ENCODE peak calls at places on chromosomes 5 and 9, in ten cellular contexts. A is Panc1, Q is SJSA1, B is right cardiac atrium, I is stomach, T is esophagus squamous epithelium, C is IMR-90, K is neuronal stem cell, X is cardiac muscle cell, R is lower lobe of right lung. N is an unnamed sample.

GRCh38 chr9:118302721-118303120 is 598.5 kb downstream of the TLR4 start:
- DNase-seq in A (no peak), Q (no peak), B (no peak), I (no peak), T (no peak), C (no peak), K (no peak), X (no peak), R (no peak), N (no peak)

GRCh38 chr9:89799221-89799620 is 194.4 kb downstream of the GADD45G start:
- DNase-seq in A (no peak), Q (no peak), B (no peak), I (no peak), T (no peak), C (no peak), K (no peak), X (no peak), R (no peak), N (no peak)

GRCh38 chr5:131945551-131945882 is at the start of gene MEIKIN:
- DNase-seq in A (no peak), Q (no peak), B (no peak), I (no peak), T (no peak), C (no peak), K (no peak), X (no peak), R (no peak), N (no peak)

GRCh38 chr9:129761901-129762359 is 9.1 kb upstream of the PTGES start:
- DNase-seq in A (no peak), Q (peak; percentile 82), B (no peak), I (no peak), T (no peak), C (peak; percentile 83), K (no peak), X (no peak), R (no peak), N (peak; percentile 38)

GRCh38 chr9:95696701-95697100 is 178.8 kb upstream of the ERCC6L2 start:
- DNase-seq in A (no peak), Q (no peak), B (no peak), I (no peak), T (no peak), C (no peak), K (no peak), X (no peak), R (no peak), N (no peak)

GRCh38 chr5:8184455-8185063 is 315.6 kb downstream of the MTRR start:
- DNase-seq in A (peak; percentile 42), Q (peak; percentile 36), B (peak; percentile 23), I (peak; percentile 56), T (no peak), C (peak; percentile 28), K (peak; percentile 8), X (peak; percentile 45), R (no peak), N (peak; percentile 12)

GRCh38 chr5:79495311-79495710 is 18.6 kb downstream of the HOMER1 start:
- DNase-seq in A (no peak), Q (no peak), B (no peak), I (no peak), T (no peak), C (peak; percentile 43), K (no peak), X (no peak), R (no peak), N (peak; percentile 93)

GRCh38 chr5:54644226-54644625 is 126.7 kb downstream of the SNX18 start:
- DNase-seq in A (no peak), Q (peak; percentile 54), B (no peak), I (no peak), T (no peak), C (peak; percentile 94), K (no peak), X (no peak), R (no peak), N (peak; percentile 98)

GRCh38 chr5:103973669-103974068 is 411.1 kb upstream of the NUDT12 start:
- DNase-seq in A (no peak), Q (no peak), B (no peak), I (no peak), T (no peak), C (no peak), K (no peak), X (no peak), R (no peak), N (no peak)

GRCh38 chr5:146091881-146092280 is 13.5 kb downstream of the PLAC8L1 start:
- DNase-seq in A (no peak), Q (no peak), B (no peak), I (no peak), T (no peak), C (no peak), K (no peak), X (no peak), R (no peak), N (peak; percentile 59)

GRCh38 chr5:68771747-68772146 is 322.1 kb upstream of the SLC30A5 start:
- DNase-seq in A (no peak), Q (no peak), B (no peak), I (no peak), T (no peak), C (no peak), K (no peak), X (no peak), R (no peak), N (no peak)

GRCh38 chr9:104329245-104329644 is 174.8 kb upstream of the OR13F1 start:
- DNase-seq in A (no peak), Q (no peak), B (no peak), I (no peak), T (no peak), C (no peak), K (no peak), X (no peak), R (no peak), N (no peak)

GRCh38 chr9:77912895-77913693 is 118.5 kb downstream of the GNAQ start:
- DNase-seq in A (no peak), Q (no peak), B (no peak), I (no peak), T (no peak), C (peak; percentile 37), K (no peak), X (no peak), R (no peak), N (no peak)

GRCh38 chr5:76250463-76250862 is 152.6 kb upstream of the IQGAP2 start:
- DNase-seq in A (no peak), Q (no peak), B (no peak), I (no peak), T (no peak), C (no peak), K (no peak), X (no peak), R (no peak), N (no peak)
- H3K4me3 ChIP-seq in A (no peak overlapping the region), Q (no peak overlapping the region), B (no peak overlapping the region), I (no peak overlapping the region), T (no peak overlapping the region), C (no peak overlapping the region), K (no peak overlapping the region), X (no peak overlapping the region), R (no peak overlapping the region), N (no peak overlapping the region)

DNA sequence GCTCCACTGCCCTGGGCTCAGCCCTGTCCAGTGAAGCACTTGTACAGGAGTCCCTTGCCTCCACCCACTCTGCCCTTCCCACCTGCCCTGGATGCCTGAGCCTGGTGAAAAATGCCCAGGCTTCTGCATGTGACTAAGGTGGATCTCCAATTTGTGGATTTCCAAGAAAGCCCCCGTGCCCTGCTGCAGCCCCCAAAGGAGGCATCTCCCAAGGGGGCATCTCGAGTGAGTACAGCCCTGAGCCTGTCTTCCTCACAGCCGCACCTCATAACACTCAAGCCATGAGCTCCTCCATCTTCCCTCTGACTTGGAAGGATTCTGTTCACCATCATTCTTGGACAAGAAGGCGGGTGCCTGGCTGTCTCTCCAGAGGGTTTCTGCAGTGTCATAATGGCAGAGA is 158.0 kb upstream of the PPP1R26 start:
- DNase-seq in A (no peak), Q (no peak), B (no peak), I (no peak), T (no peak), C (no peak), K (no peak), X (no peak), R (no peak), N (no peak)
- H3K27me3 ChIP-seq in A (peaks cover 3% of the 10 kb centered on the region), Q (peaks cover 6% of the 10 kb centered on the region), B (no peaks in the 10 kb centered on the region), I (no peaks in the 10 kb centered on the region), T (no peaks in the 10 kb centered on the region), C (no peaks in the 10 kb centered on the region), K (no peaks in the 10 kb centered on the region), X (no peaks in the 10 kb centered on the region), R (peaks cover 6% of the 10 kb centered on the region), N (no peaks in the 10 kb centered on the region)

GRCh38 chr5:139655727-139656271 is 7.7 kb downstream of the CXXC5 start:
- DNase-seq in A (no peak), Q (peak; percentile 95), B (peak; percentile 75), I (peak; percentile 85), T (no peak), C (peak; percentile 69), K (no peak), X (peak; percentile 80), R (peak; percentile 75), N (no peak)

GRCh38 chr5:139654875-139655491 is 6.8 kb downstream of the CXXC5 start:
- DNase-seq in A (no peak), Q (peak; percentile 47), B (no peak), I (peak; percentile 66), T (no peak), C (no peak), K (no peak), X (peak; percentile 69), R (no peak), N (no peak)

GRCh38 chr5:139653616-139654015 is 5.5 kb downstream of the CXXC5 start:
- DNase-seq in A (no peak), Q (no peak), B (no peak), I (no peak), T (no peak), C (no peak), K (no peak), X (no peak), R (no peak), N (no peak)

GRCh38 chr5:139652788-139653241 is 4.7 kb downstream of the CXXC5 start:
- DNase-seq in A (no peak), Q (no peak), B (no peak), I (no peak), T (no peak), C (no peak), K (no peak), X (no peak), R (no peak), N (no peak)

GRCh38 chr5:139654464-139654863 is 6.3 kb downstream of the CXXC5 start:
- DNase-seq in A (no peak), Q (no peak), B (no peak), I (no peak), T (no peak), C (no peak), K (no peak), X (no peak), R (no peak), N (no peak)
- H3K4me3 ChIP-seq in A (no peak overlapping the region), Q (no peak overlapping the region), B (no peak overlapping the region), I (peak overlapping the region; percentile 24), T (no peak overlapping the region), C (no peak overlapping the region), K (no peak overlapping the region), X (no peak overlapping the region), R (no peak overlapping the region), N (no peak overlapping the region)

DNA sequence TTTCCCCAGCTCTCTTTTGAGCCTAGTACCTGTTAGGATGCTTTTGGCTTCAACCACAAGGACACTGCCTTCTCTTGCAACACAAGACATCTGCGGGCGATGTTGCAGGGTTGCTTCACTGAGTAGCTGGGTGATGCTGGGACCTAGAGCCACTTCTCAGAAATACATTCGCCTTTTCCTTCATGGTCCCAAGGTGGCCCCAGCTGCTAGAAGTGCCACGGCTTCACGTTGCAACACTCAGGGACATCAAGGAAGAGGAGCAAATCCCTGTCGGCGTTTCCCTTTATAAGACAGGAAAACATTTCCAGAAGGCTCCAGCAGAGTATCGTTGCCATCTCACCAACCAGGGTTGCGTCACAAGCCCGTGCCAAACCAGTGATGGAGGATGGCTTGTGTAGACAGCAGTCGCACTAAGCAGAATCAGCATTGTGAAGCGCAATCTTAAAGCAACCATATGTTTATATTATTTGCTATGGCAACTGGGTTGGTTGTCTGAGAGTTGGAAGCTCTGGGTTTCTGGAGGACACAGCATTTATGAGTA is 62.7 kb downstream of the ANKRD33B start:
- DNase-seq in A (no peak), Q (no peak), B (no peak), I (no peak), T (no peak), C (peak; percentile 50), K (no peak), X (no peak), R (no peak), N (no peak)
- H3K27me3 ChIP-seq in A (no peaks in the 10 kb centered on the region), Q (no peaks in the 10 kb centered on the region), B (no peaks in the 10 kb centered on the region), I (no peaks in the 10 kb centered on the region), T (no peaks in the 10 kb centered on the region), C (no peaks in the 10 kb centered on the region), K (no peaks in the 10 kb centered on the region), X (no peaks in the 10 kb centered on the region), R (no peaks in the 10 kb centered on the region), N (no peaks in the 10 kb centered on the region)